ENCODE peak calls at places on chromosomes 12 and 14, in nine cellular contexts. K is D341Med; C is stimulated activated CD8-positive, alpha-beta memory T cell treated with anti-CD3 and anti-CD28 coated beads, Interleukin-4, amount 100 ng/mL, for 24 hours; F is suprapubic skin; I is CD8-positive, alpha-beta T cell; S is BE2C; L is fibroblast of pulmonary artery; U is esophagus muscularis mucosa; A is activated naive CD8-positive, alpha-beta T cell treated with anti-CD3 and anti-CD28 coated beads for 36 hours. O is an unnamed sample.
A peak's percentile ranks its signal among the peaks of the same experiment; 100 is the strongest.

GRCh38 chr14:44462372-44462771 is 44.7 kb downstream of the FSCB start:
- DNase-seq in I (no peak), S (no peak), L (no peak), F (no peak), C (no peak), U (no peak), K (no peak), A (no peak), O (no peak)

GRCh38 chr12:78062781-78063180 is 232.1 kb downstream of the NAV3 start:
- DNase-seq in L (peak; percentile 87), U (no peak), F (no peak), A (no peak), K (no peak), I (no peak), S (no peak), C (no peak), O (no peak)

GRCh38 chr14:99682809-99683618 is 1.1 kb upstream of the CYP46A1 start:
- DNase-seq in K (peak; percentile 90), C (peak; percentile 75), A (peak; percentile 86), L (peak; percentile 65), S (peak; percentile 92), U (peak; percentile 95), I (peak; percentile 61), F (peak; percentile 90), O (peak; percentile 68)

GRCh38 chr12:51631591-51631990 is 40.6 kb downstream of the SCN8A start:
- DNase-seq in A (no peak), F (no peak), C (no peak), L (peak; percentile 29), I (no peak), K (no peak), S (no peak), U (no peak), O (no peak)

GRCh38 chr12:93221841-93222240 is 155.9 kb upstream of the NUDT4 start:
- DNase-seq in F (no peak), L (no peak), C (no peak), U (no peak), S (no peak), I (no peak), K (no peak), A (no peak), O (no peak)

GRCh38 chr14:99402283-99402648 is 78.4 kb downstream of the SETD3 start:
- DNase-seq in U (no peak), C (no peak), L (no peak), I (no peak), A (no peak), F (no peak), S (no peak), K (no peak), O (no peak)

GRCh38 chr12:126617312-126617711 is 1552.1 kb downstream of the AACS start:
- DNase-seq in S (peak; percentile 10), A (no peak), I (no peak), F (no peak), U (no peak), C (no peak), L (peak; percentile 19), K (no peak), O (no peak)

GRCh38 chr12:113087193-113087592 is 30.7 kb downstream of the DTX1 start:
- DNase-seq in C (no peak), F (no peak), A (no peak), L (no peak), K (no peak), I (no peak), S (no peak), U (no peak), O (no peak)

GRCh38 chr12:6827437-6827894 is 741 bp upstream of the P3H3 start:
- DNase-seq in I (no peak), C (peak; percentile 23), K (peak; percentile 89), S (peak; percentile 96), L (peak; percentile 80), F (peak; percentile 90), U (peak; percentile 95), A (peak; percentile 42), O (peak; percentile 88)

GRCh38 chr12:90836689-90837088 is 118.3 kb downstream of the CCER1 start:
- DNase-seq in A (no peak), U (no peak), S (peak; percentile 66), L (peak; percentile 62), F (no peak), K (no peak), I (no peak), C (no peak), O (no peak)

GRCh38 chr12:116354950-116355779 is 77.7 kb upstream of the MED13L start:
- DNase-seq in K (no peak), F (no peak), L (no peak), C (no peak), S (no peak), A (no peak), I (no peak), U (no peak), O (no peak)

GRCh38 chr12:67999244-67999643 is 10.0 kb downstream of the IFNG-AS1 start:
- DNase-seq in S (no peak), F (no peak), A (no peak), C (no peak), I (no peak), K (no peak), L (no peak), U (no peak), O (no peak)

GRCh38 chr12:27193854-27194544 is 50.1 kb upstream of the STK38L start:
- DNase-seq in A (no peak), C (no peak), S (no peak), L (peak; percentile 92), F (no peak), U (no peak), K (no peak), I (no peak), O (no peak)

GRCh38 chr14:39055786-39056474 is 47.1 kb downstream of the SEC23A start:
- DNase-seq in C (no peak), F (no peak), K (no peak), L (no peak), S (no peak), A (no peak), I (no peak), U (no peak), O (no peak)

GRCh38 chr14:75277000-75277795 is 1.4 kb upstream of the FOS start:
- DNase-seq in A (peak; percentile 61), C (peak; percentile 49), K (peak; percentile 89), U (peak; percentile 96), I (peak; percentile 62), L (peak; percentile 94), F (peak; percentile 97), S (peak; percentile 89), O (peak; percentile 83)

GRCh38 chr14:34328178-34328577 is 133.9 kb downstream of the SPTSSA start:
- DNase-seq in U (peak; percentile 60), S (no peak), L (no peak), C (no peak), I (no peak), K (no peak), A (no peak), F (no peak), O (no peak)

GRCh38 chr12:89969098-89969497 is 260.5 kb upstream of the ATP2B1 start:
- DNase-seq in A (no peak), C (no peak), L (no peak), U (no peak), S (no peak), F (no peak), K (no peak), I (no peak), O (no peak)

GRCh38 chr14:38931969-38932652 is 170.9 kb downstream of the SEC23A start:
- DNase-seq in C (no peak), A (no peak), I (no peak), F (no peak), K (no peak), U (no peak), L (no peak), S (no peak), O (peak; percentile 39)

GRCh38 chr12:127820846-127821245 is 446.1 kb upstream of the TMEM132C start:
- DNase-seq in A (no peak), U (peak; percentile 64), F (no peak), L (no peak), S (no peak), K (no peak), I (no peak), C (no peak), O (no peak)

GRCh38 chr14:88168025-88168424 is 155.0 kb downstream of the KCNK10 start:
- DNase-seq in S (no peak), F (no peak), U (no peak), C (no peak), L (no peak), I (no peak), A (no peak), K (no peak), O (no peak)

GRCh38 chr12:93813181-93813580 is 136.0 kb downstream of the CRADD start:
- DNase-seq in S (no peak), L (peak; percentile 94), F (no peak), A (no peak), I (no peak), K (no peak), C (no peak), U (no peak), O (no peak)

GRCh38 chr12:29719381-29719780 is 64.4 kb downstream of the TMTC1 start:
- DNase-seq in C (no peak), I (no peak), S (no peak), F (no peak), L (no peak), U (no peak), A (no peak), K (no peak), O (no peak)

GRCh38 chr12:111650912-111651311 is 34.8 kb downstream of the BRAP start:
- DNase-seq in A (no peak), F (no peak), C (no peak), U (no peak), K (no peak), I (no peak), L (no peak), S (no peak), O (no peak)

GRCh38 chr14:73526036-73526984 is 10.6 kb upstream of the ACOT1 start:
- DNase-seq in U (no peak), C (no peak), I (no peak), K (peak; percentile 4), L (no peak), S (peak; percentile 13), F (no peak), A (no peak), O (no peak)

GRCh38 chr12:88310666-88311065 is 168.6 kb downstream of the TMTC3 start:
- DNase-seq in A (no peak), S (no peak), U (no peak), C (no peak), K (no peak), L (no peak), I (no peak), F (no peak), O (no peak)

GRCh38 chr12:124605150-124605549 is 37.7 kb upstream of the NCOR2 start:
- DNase-seq in K (no peak), A (no peak), I (no peak), U (no peak), F (no peak), L (no peak), S (no peak), C (no peak), O (peak; percentile 32)